ENCODE peak calls at places on chromosomes 3 and 15, in nine cellular contexts. R, N, L, O, G, A, J, W and S are unnamed samples.

GRCh38 chr15:74653426-74654082 is 37.9 kb downstream of the CLK3 start:
- DNase-seq in L (peak), O (no peak), R (peak), J (no peak), N (no peak), A (peak), G (no peak), W (peak), S (peak)

GRCh38 chr3:165195226-165195625 is 958 bp downstream of the SLITRK3 start:
- DNase-seq in O (no peak), N (no peak), J (no peak), G (no peak), L (no peak), A (no peak), R (no peak), W (no peak), S (no peak)

GRCh38 chr15:99423186-99424130 is 142.3 kb upstream of the MEF2A start:
- DNase-seq in A (no peak), G (no peak), L (no peak), W (no peak), O (no peak), N (no peak), R (no peak), J (no peak), S (no peak)

GRCh38 chr3:46208167-46208704 is at the start of gene CCR1:
- DNase-seq in L (peak), R (peak), A (peak), J (peak), G (no peak), O (no peak), W (peak), N (peak), S (peak)

GRCh38 chr3:60610441-60611112 is 640.7 kb downstream of the FHIT start:
- DNase-seq in A (peak), N (no peak), O (no peak), W (no peak), L (peak), G (peak), R (no peak), J (peak), S (peak)

GRCh38 chr15:81388431-81388760 is 14.4 kb upstream of the TMC3 start:
- DNase-seq in W (no peak), O (no peak), G (no peak), L (no peak), R (no peak), A (no peak), N (no peak), J (no peak), S (peak)

GRCh38 chr15:85910796-85911195 is 116.1 kb upstream of the KLHL25 start:
- DNase-seq in J (no peak), N (no peak), A (no peak), L (no peak), G (no peak), O (no peak), R (no peak), W (no peak), S (no peak)

GRCh38 chr3:11331101-11331500 is 58.9 kb downstream of the ATG7 start:
- DNase-seq in J (no peak), G (no peak), R (peak), O (no peak), L (no peak), W (peak), A (peak), N (no peak), S (peak)

GRCh38 chr3:15271785-15272381 is 60.5 kb downstream of the SH3BP5 start:
- DNase-seq in O (peak), R (no peak), A (no peak), L (peak), W (no peak), J (peak), N (no peak), G (no peak), S (no peak)

GRCh38 chr15:69298697-69299441 is at the start of gene PAQR5:
- DNase-seq in G (no peak), J (peak), N (no peak), L (peak), A (no peak), W (peak), R (peak), O (no peak), S (peak)

GRCh38 chr3:31196881-31197364 is 302.5 kb upstream of the GADL1 start:
- DNase-seq in A (peak), O (no peak), G (no peak), W (no peak), J (no peak), R (peak), L (no peak), N (no peak), S (peak)

GRCh38 chr15:80977627-80978036 is 12.0 kb downstream of the MESD start:
- DNase-seq in A (peak), N (peak), W (peak), R (no peak), L (peak), G (no peak), O (peak), J (peak), S (peak)

GRCh38 chr3:196179380-196180308 is 31.6 kb downstream of the ZDHHC19 start:
- DNase-seq in J (no peak), L (no peak), G (peak), N (peak), R (peak), W (peak), A (peak), O (peak), S (peak)

GRCh38 chr3:60046212-60046611 is 996.4 kb upstream of the CFAP20DC start:
- DNase-seq in N (no peak), R (no peak), G (no peak), A (no peak), L (no peak), J (no peak), W (no peak), O (no peak), S (no peak)

GRCh38 chr3:87062685-87063084 is 71.7 kb upstream of the VGLL3 start:
- DNase-seq in G (no peak), O (no peak), L (no peak), A (no peak), N (no peak), J (no peak), W (no peak), R (no peak), S (no peak)

GRCh38 chr15:89672221-89673161 is 6.7 kb downstream of the PLIN1 start:
- DNase-seq in R (peak), J (no peak), A (peak), W (no peak), L (no peak), O (no peak), G (no peak), N (no peak), S (peak)

GRCh38 chr3:184176377-184177330 is 2.0 kb downstream of the AP2M1 start:
- DNase-seq in N (no peak), J (peak), W (peak), A (peak), R (peak), G (peak), O (no peak), L (peak), S (peak)

GRCh38 chr3:149258298-149258697 is 36.7 kb upstream of the CP start:
- DNase-seq in L (peak), J (no peak), N (no peak), A (peak), W (no peak), R (no peak), G (no peak), O (no peak), S (no peak)

GRCh38 chr3:171262431-171262830 is 197.8 kb downstream of the TNIK start:
- DNase-seq in L (no peak), A (no peak), J (no peak), G (no peak), W (no peak), O (no peak), N (no peak), R (no peak), S (peak)

GRCh38 chr15:67114846-67115521 is 49.6 kb downstream of the SMAD3 start:
- DNase-seq in A (no peak), L (no peak), R (peak), J (no peak), G (no peak), W (peak), O (no peak), N (no peak), S (no peak)

GRCh38 chr3:18657858-18658820 is 233.0 kb upstream of the SATB1 start:
- DNase-seq in A (no peak), L (no peak), W (peak), R (no peak), G (no peak), J (no peak), N (no peak), O (no peak), S (no peak)

GRCh38 chr3:156732715-156733114 is 58.3 kb downstream of the TIPARP start:
- DNase-seq in G (no peak), J (no peak), N (no peak), W (no peak), L (no peak), A (no peak), O (no peak), R (no peak), S (no peak)

GRCh38 chr3:43866529-43867353 is 176.0 kb downstream of the ABHD5 start:
- DNase-seq in L (no peak), O (no peak), J (no peak), G (peak), R (peak), W (peak), A (peak), N (no peak), S (peak)

GRCh38 chr3:114178770-114179368 is at the start of gene DRD3:
- DNase-seq in O (peak), W (peak), L (peak), A (peak), R (peak), N (peak), G (peak), J (no peak), S (peak)

DNA sequence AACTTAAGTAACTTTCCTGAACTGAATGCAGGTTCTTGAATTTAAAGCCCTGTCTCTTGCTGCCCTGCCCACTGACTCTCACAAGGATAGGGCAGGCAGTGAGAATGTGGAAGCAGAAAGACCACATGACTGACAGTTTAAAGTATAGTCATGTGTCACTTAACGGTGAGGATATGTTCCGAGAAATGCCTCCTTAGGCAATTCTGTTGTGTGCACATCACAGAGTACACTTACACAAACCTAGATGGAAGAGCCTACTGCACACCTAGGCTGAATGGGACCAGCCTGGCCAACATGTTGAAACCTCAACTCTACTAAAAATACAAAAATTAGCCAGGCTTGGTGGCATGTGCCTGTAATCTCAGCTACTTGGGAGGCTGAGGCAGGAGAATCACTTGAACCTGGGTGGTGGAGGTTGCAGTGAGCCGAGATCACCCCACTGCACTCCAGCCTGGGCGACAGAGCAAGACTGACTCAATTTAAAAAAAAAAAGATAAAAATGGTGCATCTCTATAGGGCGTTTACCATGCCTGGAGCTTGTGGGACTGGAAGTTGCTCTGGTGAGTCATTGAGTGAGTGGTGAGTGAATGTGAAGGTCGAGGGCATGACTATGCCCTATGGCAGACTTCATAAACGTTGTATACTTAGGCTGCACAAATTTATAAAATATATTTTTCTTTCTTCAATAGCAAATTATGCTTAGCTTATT is 18.9 kb upstream of the COPG1 start:
- DNase-seq in G (no peak), N (no peak), W (peak), J (no peak), R (peak), L (no peak), A (peak), O (no peak), S (peak)
- H3K4me3 ChIP-seq in G (no peak), N (no peak), W (no peak), J (no peak), R (no peak), L (no peak), A (no peak), O (no peak), S (no peak)

GRCh38 chr3:155424041-155424605 is 130.6 kb upstream of the STRIT1 start:
- DNase-seq in O (no peak), R (no peak), W (peak), A (no peak), G (no peak), L (no peak), J (no peak), N (peak), S (peak)

GRCh38 chr3:155428558-155428957 is 135.1 kb upstream of the STRIT1 start:
- DNase-seq in L (no peak), N (no peak), G (peak), R (peak), W (peak), J (no peak), O (no peak), A (no peak), S (no peak)

GRCh38 chr3:155426524-155427230 is 133.2 kb upstream of the STRIT1 start:
- DNase-seq in O (no peak), A (no peak), L (no peak), G (no peak), J (no peak), R (no peak), N (peak), W (no peak), S (peak)

GRCh38 chr3:155423526-155423925 is 130.0 kb upstream of the STRIT1 start:
- DNase-seq in R (no peak), G (no peak), O (no peak), W (no peak), J (no peak), L (no peak), A (no peak), N (peak), S (no peak)

GRCh38 chr3:155425351-155425750 is 131.9 kb upstream of the STRIT1 start:
- DNase-seq in J (no peak), A (no peak), L (no peak), G (no peak), O (no peak), W (no peak), N (no peak), R (no peak), S (no peak)
- H3K4me3 ChIP-seq in J (no peak), A (no peak), L (no peak), G (no peak), O (no peak), W (no peak), N (no peak), R (no peak), S (no peak)

GRCh38 chr3:176867681-176868663 is 329.3 kb downstream of the TBL1XR1 start:
- DNase-seq in O (no peak), G (no peak), W (peak), L (no peak), R (no peak), J (peak), A (no peak), N (no peak), S (no peak)
- H3K4me3 ChIP-seq in O (no peak), G (no peak), W (no peak), L (no peak), R (no peak), J (no peak), A (no peak), N (no peak), S (no peak)

GRCh38 chr3:159907828-159908227 is 80.8 kb upstream of the IL12A start:
- DNase-seq in O (no peak), N (no peak), L (no peak), A (no peak), G (no peak), R (no peak), W (no peak), J (no peak), S (no peak)

GRCh38 chr3:159911011-159911663 is 77.5 kb upstream of the IL12A start:
- DNase-seq in L (no peak), R (no peak), G (no peak), O (no peak), J (no peak), A (no peak), N (no peak), W (no peak), S (no peak)

GRCh38 chr3:159913712-159914414 is 74.8 kb upstream of the IL12A start:
- DNase-seq in O (no peak), N (no peak), G (no peak), A (no peak), L (no peak), W (no peak), R (no peak), J (no peak), S (no peak)

GRCh38 chr3:159914421-159914820 is 74.2 kb upstream of the IL12A start:
- DNase-seq in N (no peak), A (no peak), J (no peak), O (no peak), W (no peak), R (no peak), L (no peak), G (no peak), S (peak)

GRCh38 chr3:159911664-159912037 is 77.0 kb upstream of the IL12A start:
- DNase-seq in J (no peak), O (no peak), R (no peak), L (no peak), N (no peak), A (no peak), W (no peak), G (no peak), S (no peak)
- H3K4me3 ChIP-seq in J (no peak), O (peak), R (no peak), L (peak), N (no peak), A (no peak), W (no peak), G (no peak), S (peak)

GRCh38 chr3:52298147-52299098 is 10.8 kb downstream of the GLYCTK start:
- DNase-seq in R (no peak), J (no peak), A (no peak), L (no peak), O (no peak), W (no peak), N (no peak), G (no peak), S (no peak)
- H3K4me3 ChIP-seq in R (no peak), J (no peak), A (no peak), L (no peak), O (no peak), W (no peak), N (no peak), G (no peak), S (no peak)

GRCh38 chr3:138862924-138863775 is 28.4 kb upstream of the PIK3CB start:
- DNase-seq in N (no peak), W (peak), O (no peak), J (peak), A (peak), R (peak), L (peak), G (no peak), S (peak)
- H3K4me3 ChIP-seq in N (no peak), W (peak), O (no peak), J (no peak), A (no peak), R (no peak), L (peak), G (no peak), S (no peak)

GRCh38 chr3:57778499-57778898 is 22.4 kb downstream of the SLMAP start:
- DNase-seq in A (peak), W (no peak), J (no peak), G (no peak), R (no peak), N (no peak), O (no peak), L (no peak), S (peak)

GRCh38 chr3:57788624-57789018 is 32.5 kb downstream of the SLMAP start:
- DNase-seq in O (no peak), L (no peak), W (no peak), G (no peak), J (no peak), N (no peak), R (no peak), A (no peak), S (no peak)

GRCh38 chr3:57784089-57784735 is 28.1 kb downstream of the SLMAP start:
- DNase-seq in L (no peak), W (no peak), J (no peak), G (no peak), N (no peak), A (no peak), O (no peak), R (no peak), S (no peak)

GRCh38 chr3:57787867-57788623 is 31.9 kb downstream of the SLMAP start:
- DNase-seq in W (peak), L (no peak), G (no peak), R (no peak), N (peak), J (no peak), A (peak), O (no peak), S (no peak)

DNA sequence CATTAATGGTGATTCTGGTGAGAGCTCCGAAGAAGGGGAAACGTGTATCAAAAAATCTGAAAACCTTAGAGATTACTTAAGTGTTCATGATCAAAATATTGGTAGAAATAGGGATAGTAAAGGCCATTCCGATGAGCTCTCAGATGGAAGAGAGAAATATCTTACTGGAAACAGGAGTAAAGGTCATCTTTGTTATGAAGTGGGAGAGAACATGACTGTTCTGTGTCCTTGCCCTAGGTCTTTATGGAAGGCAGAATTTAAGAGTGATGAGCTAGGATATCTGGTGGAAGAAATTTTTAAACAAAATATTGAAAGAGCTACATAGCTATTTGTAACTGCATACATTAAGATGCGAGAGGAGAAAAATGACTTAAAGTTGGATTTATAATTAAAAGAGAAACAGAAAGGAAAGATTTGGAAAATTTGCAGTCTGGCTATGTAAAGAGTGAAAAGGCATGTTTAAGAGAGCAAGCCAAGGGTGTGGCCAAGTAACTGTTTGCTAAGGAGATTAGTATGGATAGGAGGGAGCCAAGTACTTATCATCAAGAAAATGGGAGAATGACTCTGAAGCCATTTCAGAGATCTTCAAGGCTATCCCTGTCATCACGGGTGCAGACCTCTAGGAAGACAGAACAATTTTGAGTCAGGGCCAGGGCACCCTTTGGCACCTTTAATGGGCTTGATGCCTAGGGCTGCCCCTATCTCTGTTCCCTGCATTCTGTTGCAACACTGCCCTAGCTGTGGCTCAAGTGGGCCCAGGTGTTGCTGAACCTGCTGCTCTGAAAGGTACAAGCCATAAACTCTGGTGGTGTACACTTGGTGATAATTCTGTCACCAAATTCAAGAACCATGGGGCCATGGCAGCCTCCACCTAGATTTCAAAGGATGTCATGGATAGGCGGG is 27.3 kb downstream of the SLMAP start:
- DNase-seq in J (no peak), G (no peak), W (no peak), R (no peak), A (no peak), O (no peak), L (peak), N (no peak), S (peak)
- H3K4me3 ChIP-seq in J (no peak), G (no peak), W (no peak), R (no peak), A (no peak), O (no peak), L (no peak), N (no peak), S (peak)

DNA sequence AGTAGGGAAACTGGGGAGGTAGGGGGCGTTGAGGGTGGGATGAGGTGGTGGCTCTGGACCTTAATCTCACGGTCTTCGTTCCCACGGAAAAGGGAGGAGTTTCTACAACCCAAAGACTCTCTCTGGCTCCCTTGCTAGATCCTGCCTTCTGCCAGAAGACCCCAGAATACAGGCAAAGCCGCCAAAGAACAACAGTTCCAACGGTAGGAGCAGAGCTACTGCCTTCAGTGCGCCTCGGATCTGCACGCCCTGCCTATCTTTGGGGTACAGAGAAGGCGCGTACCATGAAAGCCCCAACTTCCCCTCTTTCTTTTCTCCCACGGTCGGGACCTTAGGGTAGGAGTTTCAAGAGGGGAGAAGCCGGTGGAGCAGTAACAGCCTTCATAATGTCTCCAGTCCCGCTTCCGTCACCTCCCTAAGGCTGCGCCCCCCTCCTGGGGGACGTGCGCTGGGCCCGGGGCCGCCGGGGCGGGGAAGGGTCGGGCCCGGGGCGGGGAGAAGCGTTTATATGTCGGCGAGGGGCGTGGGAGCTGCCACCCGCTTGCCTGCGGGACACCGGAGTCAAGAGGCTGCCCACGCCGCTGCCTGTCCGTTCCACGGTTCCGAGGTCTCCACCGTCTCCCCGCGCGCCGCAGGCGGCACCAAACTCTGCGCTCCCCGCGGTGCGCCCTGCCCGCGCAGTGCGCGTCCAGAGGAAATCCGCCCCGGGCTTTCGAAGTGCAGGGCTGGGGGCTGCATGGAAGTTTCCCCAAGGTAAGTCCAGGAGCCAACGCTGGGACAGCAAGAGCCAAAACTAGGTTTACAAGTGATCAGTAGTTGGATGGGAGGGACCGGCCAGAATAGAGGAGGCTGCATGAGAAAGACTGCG is at the start of gene COL6A6:
- DNase-seq in A (no peak), J (no peak), N (no peak), O (no peak), G (no peak), L (no peak), R (no peak), W (no peak), S (peak)
- H3K4me3 ChIP-seq in A (no peak), J (no peak), N (no peak), O (no peak), G (no peak), L (peak), R (no peak), W (no peak), S (peak)